ENCODE peak calls at places on chromosomes 1 and 21, in four cellular contexts. P, H, G and U are unnamed samples.

GRCh38 chr1:15305366-15305765 is 58.3 kb downstream of the FHAD1 start:
- DNase-seq in P (no peak), H (no peak), G (no peak), U (peak)

GRCh38 chr1:177934461-177934860 is 35.4 kb downstream of the SEC16B start:
- DNase-seq in P (no peak), H (no peak), G (no peak), U (no peak)

GRCh38 chr1:198687429-198687828 is 48.6 kb downstream of the PTPRC start:
- DNase-seq in P (no peak), H (no peak), G (no peak), U (no peak)

GRCh38 chr21:38663282-38663681 is 142.4 kb upstream of the ETS2 start:
- DNase-seq in P (no peak), H (no peak), G (no peak), U (no peak)

GRCh38 chr1:87556326-87556725 is 227.6 kb downstream of the LMO4 start:
- DNase-seq in P (no peak), H (no peak), G (no peak), U (peak)

GRCh38 chr1:150596095-150596892 is 16.9 kb upstream of the MCL1 start:
- DNase-seq in P (no peak), H (no peak), G (no peak), U (peak)

GRCh38 chr1:175936736-175937135 is 193.3 kb upstream of the TNR start:
- DNase-seq in P (no peak), H (no peak), G (no peak), U (no peak)

GRCh38 chr1:214496126-214496525 is 55.3 kb downstream of the PTPN14 start:
- DNase-seq in P (no peak), H (no peak), G (no peak), U (no peak)

GRCh38 chr1:44305962-44306422 is 49.1 kb downstream of the ERI3 start:
- DNase-seq in P (no peak), H (no peak), G (no peak), U (no peak)

GRCh38 chr1:28091043-28091781 is 2.8 kb upstream of the EYA3 start:
- DNase-seq in P (peak), H (peak), G (peak), U (peak)

GRCh38 chr1:201937624-201938212 is 8.6 kb downstream of the LMOD1 start:
- DNase-seq in P (no peak), H (no peak), G (no peak), U (peak)

GRCh38 chr21:35111531-35111930 is 62.4 kb upstream of the RUNX1 start:
- DNase-seq in P (no peak), H (no peak), G (no peak), U (no peak)

GRCh38 chr1:56774067-56774609 is 45.1 kb downstream of the FYB2 start:
- DNase-seq in P (no peak), H (no peak), G (no peak), U (no peak)

GRCh38 chr1:151565500-151566189 is 25.5 kb downstream of the TUFT1 start:
- DNase-seq in P (no peak), H (no peak), G (no peak), U (no peak)

GRCh38 chr21:34983680-34984086 is 65.4 kb downstream of the RUNX1 start:
- DNase-seq in P (no peak), H (no peak), G (no peak), U (peak)

GRCh38 chr1:228767636-228768344 is 32.5 kb downstream of the RHOU start:
- DNase-seq in P (no peak), H (no peak), G (no peak), U (no peak)

GRCh38 chr1:160850993-160851392 is 11.7 kb downstream of the CD244 start:
- DNase-seq in P (no peak), H (no peak), G (no peak), U (no peak)

GRCh38 chr1:117607471-117607870 is 1.6 kb downstream of the TENT5C start:
- DNase-seq in P (peak), H (no peak), G (no peak), U (peak)

GRCh38 chr1:212667223-212668139 is 32.2 kb downstream of the BATF3 start:
- DNase-seq in P (no peak), H (no peak), G (peak), U (peak)

GRCh38 chr1:96400074-96400473 is 321.5 kb upstream of the PTBP2 start:
- DNase-seq in P (no peak), H (no peak), G (no peak), U (no peak)

GRCh38 chr1:197173571-197174482 is 27.4 kb upstream of the ASPM start:
- DNase-seq in P (no peak), H (no peak), G (no peak), U (peak)

GRCh38 chr21:37907076-37907475 is 9.2 kb downstream of the KCNJ6 start:
- DNase-seq in P (no peak), H (no peak), G (no peak), U (no peak)

GRCh38 chr1:184299076-184299790 is 87.6 kb upstream of the C1orf21 start:
- DNase-seq in P (no peak), H (no peak), G (no peak), U (peak)

GRCh38 chr1:85450832-85451231 is 14.1 kb downstream of the DDAH1 start:
- DNase-seq in P (no peak), H (no peak), G (no peak), U (no peak)

GRCh38 chr1:58367217-58367616 is 179.3 kb downstream of the OMA1 start:
- DNase-seq in P (no peak), H (no peak), G (no peak), U (no peak)

GRCh38 chr1:56911098-56911497 is 54.7 kb downstream of the C8B start:
- DNase-seq in P (no peak), H (no peak), G (no peak), U (no peak)

GRCh38 chr1:244211559-244211944 is 160.5 kb downstream of the ZBTB18 start:
- DNase-seq in P (no peak), H (no peak), G (peak), U (peak)

GRCh38 chr21:14451520-14451919 is 68.6 kb upstream of the HSPA13 start:
- DNase-seq in P (no peak), H (no peak), G (no peak), U (no peak)

GRCh38 chr1:199859525-199859924 is 168.0 kb upstream of the NR5A2 start:
- DNase-seq in P (no peak), H (no peak), G (no peak), U (peak)

GRCh38 chr1:226064816-226065248 is 2.3 kb downstream of the H3-3A start:
- DNase-seq in P (peak), H (no peak), G (peak), U (peak)

GRCh38 chr21:43289966-43290365 is 121.2 kb downstream of the CRYAA start:
- DNase-seq in P (no peak), H (no peak), G (no peak), U (no peak)

GRCh38 chr21:43289442-43289841 is 120.6 kb downstream of the CRYAA start:
- DNase-seq in P (no peak), H (no peak), G (no peak), U (no peak)

GRCh38 chr21:43286196-43286595 is 117.4 kb downstream of the CRYAA start:
- DNase-seq in P (no peak), H (no peak), G (no peak), U (no peak)

GRCh38 chr21:43287111-43287973 is 118.5 kb downstream of the CRYAA start:
- DNase-seq in P (no peak), H (no peak), G (no peak), U (no peak)

DNA sequence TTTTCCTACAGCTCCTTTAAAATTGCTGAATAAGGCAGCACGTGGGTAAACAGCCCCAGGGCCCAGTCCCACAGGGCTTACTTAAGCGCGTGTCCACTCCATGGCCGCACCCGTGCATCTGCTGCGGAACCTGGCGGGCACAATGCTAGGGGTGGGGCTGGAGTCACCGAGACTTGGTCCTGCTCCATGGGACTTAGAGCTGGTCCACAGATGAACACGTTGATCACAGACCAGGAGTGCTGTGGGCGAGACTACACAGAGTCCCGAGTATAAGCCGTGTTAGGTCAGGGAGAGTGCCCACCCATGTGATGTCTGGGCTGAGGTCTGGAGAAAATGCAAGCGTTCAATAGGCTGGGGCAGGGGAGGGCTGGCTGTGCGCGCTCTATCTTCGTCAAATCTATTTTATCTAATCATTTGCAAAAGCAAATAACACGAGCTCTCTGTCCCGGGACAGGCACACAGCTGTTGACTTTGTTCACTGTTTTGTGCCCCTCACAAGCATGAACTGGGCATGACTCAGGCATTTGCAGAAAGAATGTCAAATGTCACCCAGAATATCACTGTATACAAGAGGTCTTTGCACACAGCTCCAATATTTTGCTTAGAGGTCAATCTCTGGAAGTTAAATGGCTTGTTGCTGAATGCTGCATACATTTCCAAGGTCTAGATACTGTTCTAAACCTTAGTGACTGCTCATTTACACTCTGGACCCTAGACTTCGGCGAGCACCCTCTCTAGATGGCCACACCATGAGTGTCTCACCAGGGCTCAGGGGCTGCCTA is 119.4 kb downstream of the CRYAA start:
- DNase-seq in P (no peak), H (no peak), G (no peak), U (no peak)
- H3K4me3 ChIP-seq in P (no peak), H (no peak), G (no peak), U (no peak)

DNA sequence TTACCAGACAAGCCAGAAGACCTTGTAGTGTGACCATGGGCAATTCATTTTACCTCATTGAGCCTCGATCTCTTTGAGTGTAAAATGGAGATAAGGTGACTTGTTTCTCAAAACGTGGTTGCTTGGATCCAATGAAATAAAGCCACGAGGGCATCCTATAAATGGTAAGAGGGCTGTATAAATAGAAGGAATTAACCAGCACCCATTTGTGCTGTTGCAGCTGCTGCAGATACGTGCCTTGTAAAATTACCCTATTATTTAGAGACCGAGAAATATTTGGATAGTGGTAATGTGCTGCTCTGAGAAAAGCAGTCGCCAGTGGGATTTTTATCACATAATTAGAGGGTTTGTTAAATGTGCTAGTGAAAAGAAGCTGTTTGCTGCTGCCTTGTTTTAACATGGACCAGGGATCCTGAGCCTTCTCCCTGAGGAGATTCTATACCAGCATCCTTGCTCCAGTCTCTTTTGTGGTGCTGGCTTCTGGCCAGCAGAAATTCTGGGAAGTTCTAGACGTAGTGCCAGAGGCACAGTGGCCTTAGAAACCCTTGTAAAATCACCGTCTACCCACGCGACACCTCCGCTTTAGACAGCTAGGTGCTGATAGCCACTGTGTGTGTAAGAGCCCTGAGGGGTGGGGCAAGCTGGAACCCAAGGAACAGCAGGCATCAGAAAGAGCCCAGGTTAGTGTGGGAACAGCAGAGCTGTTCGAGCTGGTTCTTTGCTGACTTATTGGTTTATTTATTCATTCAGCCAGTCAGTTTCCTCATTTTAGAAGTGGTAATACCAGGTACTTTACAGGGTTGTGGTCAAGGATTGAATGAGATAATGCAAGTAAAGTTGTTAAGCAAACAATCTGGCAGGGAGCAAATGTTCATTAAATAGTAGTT is 137.5 kb downstream of the NOS1AP start:
- DNase-seq in P (no peak), H (peak), G (no peak), U (peak)
- TF ChIP-seq CTCF in P (no peak), H (no peak), G (no peak), U (no peak)

DNA sequence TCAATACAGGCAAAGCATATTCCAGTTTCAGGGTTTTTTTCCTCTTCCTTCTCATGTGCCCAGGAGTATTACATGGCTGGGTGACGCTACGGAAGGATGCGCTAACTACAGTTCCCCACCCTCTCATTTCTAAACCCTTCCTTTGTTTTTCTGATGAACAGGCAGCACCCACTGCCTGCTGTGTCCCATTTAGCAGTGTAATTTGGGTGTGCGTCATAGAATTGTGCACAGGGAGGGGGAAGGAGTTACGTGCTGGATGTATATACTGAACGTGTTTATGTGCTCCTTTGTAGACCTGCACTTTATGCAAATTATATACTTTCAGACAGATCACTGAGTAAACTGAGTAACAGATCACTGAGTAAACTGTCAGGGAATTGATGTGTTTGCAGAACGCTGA is 44.5 kb downstream of the ELAPOR1 start:
- DNase-seq in P (no peak), H (no peak), G (no peak), U (no peak)
- H3K4me3 ChIP-seq in P (no peak), H (no peak), G (no peak), U (no peak)

GRCh38 chr1:119010201-119010600 is 22.1 kb upstream of the TBX15 start:
- DNase-seq in P (no peak), H (no peak), G (no peak), U (no peak)

GRCh38 chr1:119007343-119007671 is 19.2 kb upstream of the TBX15 start:
- DNase-seq in P (peak), H (no peak), G (no peak), U (no peak)

GRCh38 chr1:119007672-119008482 is 19.7 kb upstream of the TBX15 start:
- DNase-seq in P (peak), H (no peak), G (no peak), U (no peak)

GRCh38 chr1:119009300-119009660 is 21.1 kb upstream of the TBX15 start:
- DNase-seq in P (no peak), H (no peak), G (no peak), U (no peak)

GRCh38 chr1:119008483-119009299 is 20.5 kb upstream of the TBX15 start:
- DNase-seq in P (peak), H (peak), G (no peak), U (peak)
- TF ChIP-seq CTCF in P (peak), H (peak), G (peak), U (peak)

GRCh38 chr1:20665736-20666135 is 4.6 kb upstream of the DDOST start:
- DNase-seq in P (no peak), H (no peak), G (no peak), U (no peak)
- H3K4me3 ChIP-seq in P (no peak), H (no peak), G (no peak), U (no peak)